ENCODE peak calls at places on chromosome 15, in seven cellular contexts. W is fibroblast of lung; B is uterus; X is right lobe of liver; V is stimulated activated CD4-positive, alpha-beta T cell treated with anti-CD3 and anti-CD28 coated beads, Interleukin-4, amount 100 ng/mL, for 1 hour; F is occipital lobe; G is Peyer's patch. A is an unnamed sample.
A peak's percentile ranks its signal among the peaks of the same experiment; 100 is the strongest.

GRCh38 chr15:98446093-98446492 is 202.2 kb upstream of the IGF1R start:
- DNase-seq in V (no peak), F (no peak), B (no peak), G (no peak), W (no peak), X (no peak), A (no peak)

GRCh38 chr15:92848852-92849598 is 51.1 kb upstream of the CHD2 start:
- DNase-seq in G (peak; percentile 36), V (peak; percentile 27), B (no peak), W (peak; percentile 93), X (no peak), F (no peak), A (peak; percentile 30)

GRCh38 chr15:57867970-57868791 is 161.7 kb downstream of the POLR2M start:
- DNase-seq in X (no peak), W (no peak), V (no peak), G (no peak), B (no peak), F (no peak), A (no peak)

GRCh38 chr15:63831041-63831440 is 2.7 kb downstream of the HERC1 start:
- DNase-seq in X (no peak), F (no peak), W (no peak), G (no peak), B (no peak), V (no peak), A (no peak)

GRCh38 chr15:34647569-34648334 is 64.3 kb upstream of the GOLGA8B start:
- DNase-seq in B (no peak), F (no peak), V (no peak), W (no peak), G (no peak), X (no peak), A (no peak)

GRCh38 chr15:65106011-65106590 is 8.9 kb downstream of the UBAP1L start:
- DNase-seq in B (no peak), W (no peak), V (no peak), G (no peak), X (no peak), F (no peak), A (no peak)

GRCh38 chr15:36472672-36473071 is 106.8 kb upstream of the CDIN1 start:
- DNase-seq in F (no peak), X (no peak), G (no peak), W (peak; percentile 17), V (no peak), B (no peak), A (no peak)

GRCh38 chr15:48868549-48868948 is 9.4 kb upstream of the EID1 start:
- DNase-seq in V (no peak), X (no peak), W (peak; percentile 88), B (no peak), G (no peak), F (no peak), A (no peak)

GRCh38 chr15:92907229-92907628 is 7.1 kb downstream of the CHD2 start:
- DNase-seq in W (peak; percentile 58), G (no peak), X (no peak), V (no peak), F (no peak), B (no peak), A (no peak)

GRCh38 chr15:39594764-39595620 is 14.1 kb downstream of the THBS1 start:
- DNase-seq in V (no peak), B (no peak), W (peak; percentile 63), X (no peak), F (no peak), G (no peak), A (no peak)